ENCODE peak calls at places on chromosomes 3 and 15, in six cellular contexts. U is LHCN-M2, Z is natural killer cell, A is breast epithelium, R is upper lobe of right lung, D is AG10803. K is an unnamed sample.

GRCh38 chr3:119582178-119582577 is 2.9 kb downstream of the ADPRH start:
- DNase-seq in D (no peak), U (no peak), Z (no peak), A (no peak), R (no peak), K (peak)

GRCh38 chr15:76973362-76973743 is 21.6 kb upstream of the PSTPIP1 start:
- DNase-seq in U (no peak), R (no peak), Z (peak), A (no peak), D (peak), K (peak)

GRCh38 chr3:96294143-96294542 is 520.3 kb upstream of the EPHA6 start:
- DNase-seq in Z (no peak), A (no peak), R (no peak), U (no peak), D (no peak), K (no peak)

GRCh38 chr15:68389936-68390790 is 41.8 kb downstream of the ITGA11 start:
- DNase-seq in U (no peak), R (peak), D (peak), Z (peak), A (peak), K (peak)

GRCh38 chr15:68552773-68553172 is 26.0 kb upstream of the CORO2B start:
- DNase-seq in A (no peak), R (no peak), Z (no peak), U (peak), D (peak), K (no peak)

GRCh38 chr15:68596691-68597090 is 17.9 kb downstream of the CORO2B start:
- DNase-seq in A (no peak), U (no peak), R (no peak), Z (no peak), D (no peak), K (no peak)

GRCh38 chr15:80090879-80091503 is 31.5 kb downstream of the ZFAND6 start:
- DNase-seq in R (no peak), Z (no peak), U (no peak), D (no peak), A (no peak), K (no peak)

GRCh38 chr3:52364322-52364721 is 48.2 kb downstream of the DNAH1 start:
- DNase-seq in R (no peak), U (no peak), Z (no peak), D (no peak), A (no peak), K (no peak)

GRCh38 chr3:72692959-72693518 is 155.2 kb downstream of the SHQ1 start:
- DNase-seq in U (no peak), Z (no peak), D (no peak), R (no peak), A (no peak), K (no peak)

GRCh38 chr15:74384566-74385441 is 17.4 kb upstream of the CYP11A1 start:
- DNase-seq in U (peak), R (no peak), D (no peak), A (peak), Z (no peak), K (peak)

GRCh38 chr15:65259367-65259781 is 27.3 kb downstream of the PARP16 start:
- DNase-seq in D (peak), A (no peak), U (no peak), R (no peak), Z (no peak), K (no peak)

GRCh38 chr3:4447600-4448561 is 19.2 kb downstream of the SUMF1 start:
- DNase-seq in U (no peak), R (no peak), Z (no peak), D (no peak), A (no peak), K (no peak)

GRCh38 chr3:148847351-148847750 is 17.7 kb upstream of the CPA3 start:
- DNase-seq in A (no peak), U (peak), R (no peak), Z (no peak), D (peak), K (no peak)

GRCh38 chr3:110664148-110664547 is 407.5 kb upstream of the NECTIN3 start:
- DNase-seq in R (no peak), A (no peak), Z (no peak), D (peak), U (peak), K (no peak)

GRCh38 chr3:115588201-115588600 is 35.1 kb upstream of the GAP43 start:
- DNase-seq in D (no peak), R (no peak), U (no peak), A (no peak), Z (no peak), K (no peak)

K was measured in GM20000.